ENCODE peak calls at places on chromosomes 3 and 15, in nine cellular contexts. P is Panc1; I is Caco-2; E is endothelial cell; X is anterior cingulate cortex; C is stimulated activated CD4-positive, alpha-beta T cell treated with anti-CD3 and anti-CD28 coated beads, Interleukin-4, amount 100 ng/mL, for 24 hours; N is brain microvascular endothelial cell; K is posterior cingulate gyrus; F is NCI-H1694 treated with DMSO at 0.1 percent for 48 hours. W is an unnamed sample.

GRCh38 chr15:83248151-83248851 is 36.2 kb downstream of the BNC1 start:
- DNase-seq in P (peak; percentile 42), I (peak; percentile 66), E (peak; percentile 60), X (no peak), C (peak; percentile 28), N (peak; percentile 70), K (no peak), F (peak; percentile 53), W (no peak)

GRCh38 chr3:100386437-100387064 is 14.3 kb downstream of the TOMM70 start:
- DNase-seq in P (no peak), I (peak; percentile 37), E (no peak), X (no peak), C (no peak), N (no peak), K (no peak), F (no peak), W (no peak)

GRCh38 chr3:194315965-194316361 is 35.2 kb downstream of the CPN2 start:
- DNase-seq in P (no peak), I (no peak), E (no peak), X (no peak), C (no peak), N (no peak), K (no peak), F (no peak), W (no peak)

GRCh38 chr3:39378092-39378491 is 5.1 kb upstream of the SLC25A38 start:
- DNase-seq in P (no peak), I (peak; percentile 68), E (peak; percentile 55), X (no peak), C (peak; percentile 67), N (peak; percentile 16), K (no peak), F (no peak), W (peak; percentile 70)

GRCh38 chr3:184568918-184569829 is 7.6 kb downstream of the EPHB3 start:
- DNase-seq in P (no peak), I (peak; percentile 60), E (no peak), X (no peak), C (peak; percentile 16), N (peak; percentile 75), K (peak; percentile 92), F (peak; percentile 44), W (no peak)

GRCh38 chr3:150371741-150372254 is 36.3 kb upstream of the TSC22D2 start:
- DNase-seq in P (peak; percentile 100), I (peak; percentile 78), E (no peak), X (no peak), C (no peak), N (peak; percentile 98), K (no peak), F (no peak), W (no peak)

GRCh38 chr3:181948286-181948685 is 236.6 kb downstream of the SOX2 start:
- DNase-seq in P (no peak), I (peak; percentile 25), E (no peak), X (no peak), C (no peak), N (no peak), K (no peak), F (no peak), W (no peak)

GRCh38 chr3:43581343-43581742 is 40.5 kb downstream of the ANO10 start:
- DNase-seq in P (no peak), I (no peak), E (no peak), X (no peak), C (no peak), N (no peak), K (no peak), F (no peak), W (no peak)

GRCh38 chr15:98740295-98740694 is 92.0 kb downstream of the IGF1R start:
- DNase-seq in P (no peak), I (no peak), E (no peak), X (no peak), C (no peak), N (no peak), K (no peak), F (no peak), W (no peak)

GRCh38 chr15:51369451-51369761 is 28.0 kb downstream of the GLDN start:
- DNase-seq in P (no peak), I (no peak), E (no peak), X (no peak), C (no peak), N (no peak), K (no peak), F (no peak), W (no peak)

GRCh38 chr3:134918448-134918847 is 123.4 kb downstream of the EPHB1 start:
- DNase-seq in P (no peak), I (no peak), E (no peak), X (no peak), C (no peak), N (no peak), K (no peak), F (no peak), W (no peak)

GRCh38 chr3:109161487-109162108 is 25.1 kb downstream of the C3orf85 start:
- DNase-seq in P (no peak), I (no peak), E (no peak), X (no peak), C (no peak), N (no peak), K (no peak), F (no peak), W (no peak)

GRCh38 chr3:178420033-178420432 is 116.2 kb upstream of the KCNMB2 start:
- DNase-seq in P (no peak), I (no peak), E (no peak), X (no peak), C (no peak), N (no peak), K (no peak), F (no peak), W (no peak)

GRCh38 chr3:47578119-47578630 is 490 bp downstream of the CSPG5 start:
- DNase-seq in P (no peak), I (peak; percentile 10), E (peak; percentile 28), X (no peak), C (peak; percentile 45), N (no peak), K (peak; percentile 81), F (no peak), W (peak; percentile 49)

GRCh38 chr3:47152578-47152977 is 11.3 kb downstream of the SETD2 start:
- DNase-seq in P (no peak), I (no peak), E (no peak), X (no peak), C (no peak), N (no peak), K (no peak), F (no peak), W (no peak)

GRCh38 chr3:132499071-132499470 is 81.8 kb downstream of the DNAJC13 start:
- DNase-seq in P (no peak), I (no peak), E (no peak), X (no peak), C (no peak), N (no peak), K (no peak), F (no peak), W (no peak)